ENCODE peak calls at places on chromosome 14, in eight cellular contexts. H is thoracic aorta, Y is tibial artery, L is left lung, O is fibroblast of lung, B is right lobe of liver, I is upper lobe of right lung, V is esophagus muscularis mucosa. G is an unnamed sample. For H3K27me3, the result is how much of the 10 kb centered on the place peaks cover.

GRCh38 chr14:59281613-59282012 is 93.1 kb downstream of the DAAM1 start:
- DNase-seq in V (no peak), H (no peak), B (no peak), I (no peak), O (peak), L (no peak), Y (no peak), G (no peak)

GRCh38 chr14:79581912-79582576 is 629.3 kb downstream of the DIO2 start:
- DNase-seq in B (no peak), H (no peak), L (no peak), O (peak), Y (no peak), V (no peak), I (no peak), G (no peak)

GRCh38 chr14:34030864-34031263 is 80.0 kb upstream of the EGLN3 start:
- DNase-seq in L (no peak), V (no peak), H (no peak), O (peak), Y (no peak), I (no peak), B (no peak), G (no peak)

GRCh38 chr14:46488374-46488773 is 163.2 kb downstream of the RPL10L start:
- DNase-seq in I (no peak), O (no peak), Y (no peak), B (no peak), H (no peak), V (no peak), L (no peak), G (no peak)

GRCh38 chr14:96205059-96205993 is 687 bp downstream of the BDKRB2 start:
- DNase-seq in Y (no peak), L (no peak), H (no peak), I (no peak), O (no peak), V (no peak), B (no peak), G (no peak)

GRCh38 chr14:75734848-75735247 is 73.8 kb downstream of the TTLL5 start:
- DNase-seq in Y (no peak), I (no peak), O (no peak), H (no peak), L (no peak), B (no peak), V (no peak), G (no peak)

GRCh38 chr14:105314287-105315185 is at the start of gene PACS2:
- DNase-seq in L (peak), H (no peak), Y (peak), O (peak), I (peak), B (peak), V (no peak), G (no peak)

GRCh38 chr14:35351897-35352273 is 52.7 kb downstream of the NFKBIA start:
- DNase-seq in L (no peak), O (no peak), I (no peak), H (no peak), B (no peak), Y (no peak), V (no peak), G (no peak)

GRCh38 chr14:56855891-56856461 is 45.7 kb upstream of the OTX2 start:
- DNase-seq in L (no peak), H (no peak), V (no peak), Y (no peak), I (no peak), O (no peak), B (no peak), G (no peak)

GRCh38 chr14:92199763-92200162 is 78.0 kb downstream of the CPSF2 start:
- DNase-seq in O (no peak), B (no peak), I (no peak), V (no peak), Y (no peak), H (no peak), L (no peak), G (no peak)
- TF ChIP-seq CTCF in O (no peak), B (no peak), I (no peak), V (no peak), Y (no peak), H (no peak), L (no peak), G (no peak)

GRCh38 chr14:74405663-74406062 is 20.3 kb downstream of the SYNDIG1L start:
- DNase-seq in Y (peak), H (no peak), I (no peak), V (no peak), B (no peak), O (no peak), L (no peak), G (no peak)
- H3K27me3 ChIP-seq in Y (under half), H (under half), I (under half), V (under half), B (under half), O (under half), L (under half), G (under half)

GRCh38 chr14:70084226-70084625 is 104.5 kb downstream of the SLC8A3 start:
- DNase-seq in I (no peak), O (no peak), V (no peak), H (no peak), B (no peak), L (no peak), Y (no peak), G (no peak)

GRCh38 chr14:70087380-70087697 is 101.4 kb downstream of the SLC8A3 start:
- DNase-seq in B (no peak), O (no peak), Y (no peak), L (no peak), I (no peak), H (no peak), V (no peak), G (no peak)

GRCh38 chr14:70086685-70087379 is 101.9 kb downstream of the SLC8A3 start:
- DNase-seq in O (peak), V (peak), H (no peak), I (no peak), B (no peak), L (no peak), Y (no peak), G (no peak)
- TF ChIP-seq CTCF in O (peak), V (peak), H (no peak), I (peak), B (peak), L (peak), Y (peak), G (peak)

DNA sequence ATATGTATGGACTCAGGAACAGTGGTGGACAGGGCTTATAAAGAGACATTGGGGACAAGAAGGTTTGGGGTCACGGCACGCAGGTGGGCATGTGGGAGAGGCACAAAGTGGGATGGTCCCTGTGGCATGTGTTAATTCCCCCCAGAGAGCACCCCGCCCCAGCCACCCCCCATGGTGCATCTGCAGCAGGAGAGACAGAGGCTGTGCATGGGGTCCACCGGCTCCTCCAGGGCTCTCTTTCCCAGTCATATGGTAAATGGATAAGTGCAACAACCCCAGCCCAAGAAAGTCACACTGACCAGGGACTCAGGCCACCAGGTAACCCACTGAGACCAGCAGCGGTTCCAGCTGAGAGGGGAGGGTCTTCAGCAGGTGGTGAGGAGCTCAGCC is 242.1 kb downstream of the BCL11B start:
- DNase-seq in I (no peak), V (no peak), H (no peak), L (no peak), B (no peak), O (no peak), Y (peak), G (no peak)
- H3K27me3 ChIP-seq in I (under half), V (under half), H (under half), L (under half), B (under half), O (under half), Y (under half), G (under half)

DNA sequence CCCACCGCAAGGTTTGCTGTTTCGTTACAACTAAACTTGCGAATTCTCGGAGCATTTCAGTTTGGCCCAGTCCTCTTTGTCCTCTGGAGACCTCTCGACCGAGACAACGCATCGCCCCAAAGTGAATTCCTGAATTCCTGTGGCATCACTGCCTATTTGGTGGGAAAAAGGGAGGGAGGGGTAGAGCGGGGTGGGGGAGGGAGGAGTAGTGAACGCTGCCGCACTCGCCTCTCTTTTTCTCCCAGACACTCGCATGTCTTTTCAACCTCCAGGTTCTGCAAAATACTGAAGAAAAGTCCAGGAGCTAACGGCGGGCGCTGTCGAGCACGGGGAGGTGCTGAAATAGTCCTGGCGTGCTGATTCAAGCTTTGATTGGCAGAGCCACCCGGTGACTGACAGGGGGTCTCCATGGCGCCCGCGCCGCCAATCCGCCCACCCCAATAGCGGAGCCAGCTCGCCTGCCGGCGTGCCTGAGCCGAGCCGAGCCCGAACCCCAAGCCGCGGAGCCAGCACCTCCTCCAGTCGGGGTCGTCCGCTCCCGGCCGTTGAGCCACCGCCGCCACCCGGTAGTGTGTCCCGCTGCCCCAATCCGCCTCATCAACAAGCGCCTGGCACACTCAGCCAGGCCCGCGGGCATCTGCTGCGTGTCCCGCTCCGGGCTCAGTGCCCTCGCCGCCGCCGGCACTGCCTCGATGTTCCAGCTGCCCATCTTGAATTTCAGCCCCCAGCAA is at the start of gene SIX6:
- DNase-seq in I (peak), H (no peak), Y (no peak), V (no peak), O (peak), L (peak), B (no peak), G (no peak)
- TF ChIP-seq CTCF in I (no peak), H (no peak), Y (no peak), V (no peak), O (no peak), L (no peak), B (no peak), G (no peak)

GRCh38 chr14:100896369-100897060 is 7.0 kb downstream of the RTL1 start:
- DNase-seq in B (no peak), V (no peak), Y (peak), O (no peak), H (no peak), L (no peak), I (peak), G (peak)
- H3K27me3 ChIP-seq in B (under half), V (under half), Y (under half), O (under half), H (under half), L (under half), I (half or more), G (under half)

GRCh38 chr14:106585692-106586091 is 1059.3 kb downstream of the TMEM121 start:
- DNase-seq in V (no peak), Y (no peak), H (no peak), O (no peak), B (no peak), I (no peak), L (no peak), G (no peak)

DNA sequence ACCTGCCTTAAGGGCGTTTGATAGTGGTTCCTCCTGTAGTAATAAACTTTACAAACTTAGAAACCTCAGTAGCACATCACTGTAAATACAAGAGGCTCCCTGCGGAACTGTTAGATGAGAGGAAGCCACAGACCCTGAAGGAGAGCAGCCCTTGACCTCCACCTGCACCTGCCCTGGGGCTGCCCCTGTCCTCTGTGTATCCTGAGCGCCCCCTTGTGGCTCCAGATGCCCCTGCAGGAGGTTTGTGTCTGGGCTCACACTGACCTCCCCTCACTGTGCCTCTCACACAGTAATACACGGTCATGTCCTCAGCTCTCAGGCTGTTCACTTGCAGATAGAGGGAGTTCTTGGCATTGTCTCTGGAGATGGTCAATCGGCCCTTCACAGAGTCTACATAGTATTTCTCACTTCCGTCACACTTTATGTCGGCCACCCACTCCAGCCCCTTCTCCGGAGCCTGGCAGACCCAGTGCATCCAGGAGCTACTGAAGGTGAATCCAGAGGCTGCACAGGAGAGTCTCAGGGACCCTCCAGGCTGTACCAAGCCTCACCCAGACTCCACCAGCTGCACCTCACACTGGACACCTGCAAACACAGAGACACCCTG is 1059.8 kb downstream of the TMEM121 start:
- DNase-seq in O (no peak), V (no peak), L (no peak), I (peak), H (no peak), Y (no peak), B (no peak), G (no peak)
- TF ChIP-seq CTCF in O (no peak), V (peak), L (peak), I (peak), H (peak), Y (no peak), B (peak), G (no peak)

GRCh38 chr14:101363261-101363555 is 198.1 kb upstream of the DIO3 start:
- DNase-seq in L (no peak), Y (no peak), O (no peak), H (no peak), I (no peak), B (no peak), V (no peak), G (no peak)
- H3K27me3 ChIP-seq in L (under half), Y (under half), O (under half), H (under half), I (under half), B (under half), V (under half), G (under half)

G was measured in breast epithelium.